ENCODE peak calls at places on chromosomes 13 and 19, in four cellular contexts. B, D, R and J are unnamed samples.

GRCh38 chr19:51226068-51226467 is 1.2 kb downstream of the CD33 start:
- DNase-seq in B (no peak), D (no peak), R (no peak), J (peak)

GRCh38 chr19:13872339-13872694 is 4.6 kb upstream of the NANOS3 start:
- DNase-seq in B (no peak), D (no peak), R (no peak), J (no peak)

GRCh38 chr19:7263066-7263465 is 31.1 kb downstream of the INSR start:
- DNase-seq in B (no peak), D (no peak), R (no peak), J (no peak)

GRCh38 chr13:39417131-39417530 is 185.9 kb downstream of the LHFPL6 start:
- DNase-seq in B (no peak), D (no peak), R (no peak), J (peak)

GRCh38 chr19:31387662-31388175 is 38.5 kb upstream of the TSHZ3 start:
- DNase-seq in B (no peak), D (no peak), R (no peak), J (peak)

GRCh38 chr19:29088761-29089160 is 124.2 kb downstream of the UQCRFS1 start:
- DNase-seq in B (no peak), D (no peak), R (no peak), J (no peak)

GRCh38 chr19:42078538-42079275 is 2.7 kb downstream of the ZNF574 start:
- DNase-seq in B (no peak), D (no peak), R (peak), J (no peak)

GRCh38 chr13:110984392-110984791 is 69.5 kb upstream of the ANKRD10 start:
- DNase-seq in B (no peak), D (no peak), R (no peak), J (no peak)

GRCh38 chr19:16374436-16374835 is 49.8 kb downstream of the KLF2 start:
- DNase-seq in B (no peak), D (no peak), R (no peak), J (no peak)

GRCh38 chr13:78802912-78803311 is 144.0 kb upstream of the OBI1 start:
- DNase-seq in B (no peak), D (no peak), R (no peak), J (no peak)

GRCh38 chr19:15110418-15110815 is 3.2 kb downstream of the SYDE1 start:
- DNase-seq in B (no peak), D (no peak), R (no peak), J (no peak)

GRCh38 chr13:45674908-45675307 is 27.2 kb upstream of the CBY2 start:
- DNase-seq in B (no peak), D (no peak), R (no peak), J (no peak)

GRCh38 chr19:7199613-7200533 is 94.3 kb downstream of the INSR start:
- DNase-seq in B (peak), D (peak), R (no peak), J (peak)

GRCh38 chr19:29016353-29016752 is 196.6 kb downstream of the UQCRFS1 start:
- DNase-seq in B (no peak), D (no peak), R (no peak), J (no peak)

GRCh38 chr19:38298841-38299680 is 5.0 kb upstream of the C19orf33 start:
- DNase-seq in B (no peak), D (no peak), R (no peak), J (no peak)

GRCh38 chr13:72959643-72960042 is 99.2 kb upstream of the KLF5 start:
- DNase-seq in B (no peak), D (no peak), R (no peak), J (no peak)

GRCh38 chr19:35560677-35561076 is 2.8 kb downstream of the ATP4A start:
- DNase-seq in B (no peak), D (no peak), R (no peak), J (no peak)

GRCh38 chr19:55146078-55146647 is 2.8 kb downstream of the TNNT1 start:
- DNase-seq in B (peak), D (no peak), R (peak), J (peak)

GRCh38 chr19:15144046-15144646 is 36.9 kb downstream of the SYDE1 start:
- DNase-seq in B (no peak), D (no peak), R (no peak), J (no peak)

GRCh38 chr19:34733266-34733825 is 697 bp upstream of the ZNF181 start:
- DNase-seq in B (no peak), D (peak), R (peak), J (peak)

GRCh38 chr13:20461481-20461859 is 64.2 kb downstream of the CRYL1 start:
- DNase-seq in B (no peak), D (no peak), R (no peak), J (peak)

GRCh38 chr19:6005321-6006069 is 27.6 kb upstream of the RANBP3 start:
- DNase-seq in B (no peak), D (no peak), R (no peak), J (no peak)

GRCh38 chr13:109568273-109568900 is 218.0 kb downstream of the IRS2 start:
- DNase-seq in B (no peak), D (peak), R (no peak), J (no peak)

GRCh38 chr19:46147791-46148288 is at the start of gene IGFL2:
- DNase-seq in B (no peak), D (no peak), R (no peak), J (no peak)

GRCh38 chr13:112058941-112059340 is 8.0 kb upstream of the SOX1 start:
- DNase-seq in B (no peak), D (no peak), R (no peak), J (no peak)

GRCh38 chr13:112058519-112058873 is 8.5 kb upstream of the SOX1 start:
- DNase-seq in B (no peak), D (no peak), R (no peak), J (no peak)

GRCh38 chr13:112057434-112057735 is 9.6 kb upstream of the SOX1 start:
- DNase-seq in B (no peak), D (no peak), R (no peak), J (no peak)

GRCh38 chr13:112056739-112057433 is 10.1 kb upstream of the SOX1 start:
- DNase-seq in B (no peak), D (no peak), R (no peak), J (no peak)

DNA sequence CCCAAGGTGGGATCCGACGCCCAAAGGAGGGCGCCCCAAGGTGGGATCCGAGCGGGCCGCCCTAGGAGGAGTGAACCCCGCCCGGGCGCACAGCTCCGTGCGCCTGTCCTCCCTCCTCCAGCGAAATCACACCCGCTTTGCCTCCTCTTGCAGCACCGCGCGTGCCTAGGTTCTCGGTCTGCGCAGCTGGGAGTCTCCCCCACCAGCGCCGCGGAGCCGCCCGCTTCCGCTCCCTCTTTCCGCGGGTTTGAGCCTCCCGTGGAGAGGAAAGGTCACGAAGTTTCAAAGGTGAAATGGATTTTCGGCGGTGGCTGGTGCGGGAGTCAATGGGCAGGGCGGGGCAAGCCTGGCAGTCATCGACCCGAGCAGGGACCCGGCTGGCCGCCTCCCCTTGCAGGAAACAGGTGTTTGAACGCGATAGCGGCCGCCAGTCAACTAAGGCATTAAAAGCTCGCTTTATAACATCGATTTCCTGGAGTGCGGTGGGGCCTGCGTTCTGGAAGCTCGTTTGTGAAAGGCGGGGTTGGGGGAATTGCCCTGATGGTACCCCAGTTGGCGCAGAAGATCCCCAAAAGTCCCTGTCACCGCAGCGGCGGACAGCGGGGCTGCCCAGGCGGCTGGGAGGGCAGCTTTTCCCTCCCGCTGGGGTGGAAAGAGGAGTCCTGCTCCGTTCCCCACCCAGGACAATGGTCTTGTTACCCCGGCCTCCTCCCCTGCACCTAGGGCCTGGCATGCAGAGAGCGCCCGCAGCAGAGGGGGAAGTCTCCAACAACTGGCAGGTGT is 9.0 kb upstream of the SOX1 start:
- DNase-seq in B (no peak), D (no peak), R (peak), J (no peak)
- H3K4me3 ChIP-seq in B (no peak), D (no peak), R (no peak), J (no peak)

DNA sequence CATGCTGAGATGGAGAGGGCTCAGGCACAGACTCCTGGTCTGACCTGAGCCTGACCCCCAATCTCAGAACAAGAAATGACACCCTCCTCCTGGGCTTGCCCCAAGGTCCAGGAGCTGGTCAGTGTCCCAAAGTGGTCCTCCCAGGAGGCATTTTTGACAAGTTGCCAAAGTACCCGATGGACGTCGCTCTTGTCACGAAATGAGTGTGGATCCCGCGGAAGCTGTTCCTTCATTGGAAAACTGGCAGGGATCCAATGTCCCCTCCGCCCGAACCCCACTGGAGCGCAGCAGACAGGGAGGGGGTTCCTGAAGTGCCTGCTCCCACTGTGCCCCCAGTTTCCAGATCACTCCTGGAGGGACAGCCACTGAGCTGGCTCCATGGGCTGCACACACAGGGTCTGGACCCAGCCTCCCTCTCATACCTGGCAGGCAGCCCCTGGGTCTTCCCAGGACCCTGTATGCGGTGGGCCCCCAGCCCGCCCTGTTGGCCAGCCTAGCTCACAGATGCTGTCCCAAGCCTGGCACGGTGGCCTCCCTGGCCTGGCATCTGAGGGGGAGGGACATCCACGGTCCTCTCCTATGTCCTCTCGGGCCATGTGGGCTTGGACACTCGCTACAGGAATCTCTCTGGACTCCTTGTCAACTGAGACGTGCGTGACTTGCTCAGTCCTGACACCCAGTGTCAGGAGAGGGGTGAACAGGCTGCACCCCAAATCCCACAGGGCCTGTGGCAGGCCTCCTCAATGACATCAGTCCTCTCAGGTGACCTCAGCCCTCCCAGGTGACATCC is 12.8 kb upstream of the ZNF14 start:
- DNase-seq in B (no peak), D (no peak), R (no peak), J (no peak)
- TF ChIP-seq MYC in B (no peak), D (no peak), R (no peak), J (no peak)

DNA sequence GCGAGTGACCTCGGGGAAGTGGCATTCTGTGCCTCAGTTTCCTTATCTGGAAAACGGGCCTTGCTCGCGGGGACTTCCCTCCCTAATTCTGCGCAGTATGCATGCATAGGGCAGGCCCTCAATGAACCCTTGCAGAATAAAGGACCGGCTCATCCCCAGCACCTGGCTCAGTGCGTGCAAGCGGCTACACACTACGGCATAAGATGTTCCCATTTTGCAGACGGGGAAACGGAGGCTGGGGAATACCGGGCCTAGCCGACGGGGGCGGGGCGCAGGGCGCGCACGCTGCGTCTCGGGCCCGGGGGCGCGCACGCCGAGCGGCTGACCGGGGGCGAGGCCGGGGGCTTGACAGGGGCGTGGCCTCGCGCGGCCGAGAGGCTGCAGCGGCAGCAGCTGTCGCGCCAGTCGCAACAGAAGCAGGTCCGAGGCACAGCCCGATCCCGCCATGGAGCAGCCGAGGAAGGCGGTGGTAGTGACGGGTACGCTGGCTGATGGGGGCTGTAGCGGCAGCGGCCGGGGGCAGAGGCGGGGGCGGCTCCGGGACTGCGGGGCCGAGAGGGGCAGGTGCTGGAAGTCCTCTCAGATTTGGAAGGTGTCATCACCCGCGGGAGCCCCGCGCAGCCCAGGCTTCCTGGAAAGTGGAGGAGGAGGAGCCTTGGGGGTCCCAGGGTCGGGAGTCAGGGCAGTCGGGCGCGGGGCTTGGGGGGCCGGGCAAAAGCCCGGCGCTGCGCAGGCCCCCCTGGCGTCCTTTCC is at the start of gene PGPEP1:
- DNase-seq in B (peak), D (no peak), R (peak), J (peak)
- TF ChIP-seq POLR2A in B (no peak), D (no peak), R (peak), J (peak)

GRCh38 chr19:58401825-58402433 is 6.5 kb downstream of the RNF225 start:
- DNase-seq in B (no peak), D (no peak), R (no peak), J (no peak)

GRCh38 chr19:58399903-58400637 is 4.6 kb downstream of the RNF225 start:
- DNase-seq in B (no peak), D (no peak), R (no peak), J (no peak)

GRCh38 chr19:58398545-58398944 is 3.1 kb downstream of the RNF225 start:
- DNase-seq in B (no peak), D (no peak), R (no peak), J (no peak)

GRCh38 chr19:58400916-58401824 is 5.7 kb downstream of the RNF225 start:
- DNase-seq in B (peak), D (peak), R (peak), J (peak)

GRCh38 chr19:58400638-58400915 is 5.1 kb downstream of the RNF225 start:
- DNase-seq in B (no peak), D (no peak), R (no peak), J (no peak)
- H3K4me3 ChIP-seq in B (peak), D (peak), R (peak), J (no peak)

GRCh38 chr13:71603255-71603654 is 263.7 kb downstream of the DACH1 start:
- DNase-seq in B (no peak), D (no peak), R (no peak), J (no peak)
- TF ChIP-seq MYC in B (no peak), D (no peak), R (no peak), J (no peak)

GRCh38 chr19:40425450-40426287 is at the start of gene SERTAD1:
- DNase-seq in B (peak), D (peak), R (peak), J (peak)
- TF ChIP-seq POLR2A in B (peak), D (peak), R (peak), J (peak)

DNA sequence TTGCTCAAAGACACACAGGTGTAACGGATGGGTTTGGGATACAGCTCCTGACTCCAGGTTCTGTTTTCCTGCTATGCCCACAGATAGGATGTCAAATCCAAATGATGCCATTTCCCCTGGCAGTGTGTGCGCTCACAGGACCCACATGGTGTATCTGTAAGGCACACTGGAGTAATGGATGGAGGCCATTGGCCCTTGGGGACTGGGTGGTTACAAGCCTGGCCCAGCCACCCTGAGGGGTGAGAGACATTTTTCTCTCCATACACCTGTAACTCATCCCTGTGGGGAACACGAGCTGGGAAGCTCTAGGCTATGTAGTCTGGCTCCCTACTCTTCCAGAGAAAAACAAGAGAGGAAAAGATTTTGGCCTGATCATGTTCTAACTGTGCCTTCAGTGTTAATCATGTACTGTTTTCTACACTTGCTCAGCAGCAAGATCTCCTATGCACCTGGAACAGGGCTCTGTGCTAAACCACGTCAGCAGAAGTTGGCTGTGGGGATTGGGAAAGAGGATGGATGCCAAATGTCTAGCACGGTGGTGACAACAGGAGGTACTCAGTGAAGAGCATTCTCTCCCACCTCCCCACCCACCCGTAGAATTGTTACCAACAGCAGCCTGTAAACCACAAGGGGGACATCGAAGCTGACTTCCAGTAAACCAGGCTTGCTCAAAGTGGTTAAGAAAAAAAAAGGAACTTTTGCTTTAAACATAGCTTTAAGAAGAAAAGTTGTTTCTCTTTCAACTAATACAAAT is 237.0 kb downstream of the LACC1 start:
- DNase-seq in B (no peak), D (no peak), R (no peak), J (peak)
- H3K4me3 ChIP-seq in B (no peak), D (no peak), R (no peak), J (peak)